ENCODE peak calls at places on chromosome 9, in eight cellular contexts. T is BE2C, B is brain microvascular endothelial cell, E is GM12865, I is cardiac muscle cell, Q is fibroblast of mammary gland, S is endothelial cell of umbilical vein, J is AG09309. K is an unnamed sample.

GRCh38 chr9:120774719-120775118 is 18.5 kb downstream of the FBXW2 start:
- DNase-seq in T (no peak), B (no peak), E (no peak), I (no peak), Q (no peak), S (no peak), J (no peak), K (no peak)

GRCh38 chr9:128254855-128255759 is 20.7 kb downstream of the GOLGA2 start:
- DNase-seq in T (peak), B (peak), E (peak), I (peak), Q (peak), S (peak), J (no peak), K (no peak)

GRCh38 chr9:37976714-37977477 is 73.0 kb upstream of the SLC25A51 start:
- DNase-seq in T (no peak), B (peak), E (no peak), I (peak), Q (peak), S (no peak), J (peak), K (no peak)

GRCh38 chr9:16811987-16812685 is 58.3 kb downstream of the BNC2 start:
- DNase-seq in T (no peak), B (no peak), E (no peak), I (no peak), Q (no peak), S (no peak), J (no peak), K (no peak)

GRCh38 chr9:71333311-71333710 is 211.9 kb upstream of the TRPM3 start:
- DNase-seq in T (no peak), B (no peak), E (no peak), I (no peak), Q (no peak), S (no peak), J (no peak), K (no peak)

GRCh38 chr9:114913217-114913616 is 17.2 kb downstream of the TNFSF8 start:
- DNase-seq in T (no peak), B (no peak), E (no peak), I (no peak), Q (no peak), S (no peak), J (no peak), K (no peak)

GRCh38 chr9:110446171-110446570 is 108.5 kb upstream of the TXNDC8 start:
- DNase-seq in T (no peak), B (no peak), E (no peak), I (no peak), Q (peak), S (no peak), J (no peak), K (no peak)

GRCh38 chr9:100465270-100465669 is 7.7 kb upstream of the TMEFF1 start:
- DNase-seq in T (no peak), B (no peak), E (no peak), I (no peak), Q (no peak), S (no peak), J (no peak), K (no peak)

GRCh38 chr9:134065720-134066419 is 2.0 kb downstream of the BRD3 start:
- DNase-seq in T (no peak), B (peak), E (peak), I (peak), Q (peak), S (peak), J (peak), K (no peak)

GRCh38 chr9:61670616-61671015 is 480.8 kb downstream of the SPATA31A7 start:
- DNase-seq in T (no peak), B (no peak), E (no peak), I (no peak), Q (no peak), S (no peak), J (no peak), K (no peak)

GRCh38 chr9:109903515-109904138 is 123.6 kb downstream of the PALM2AKAP2 start:
- DNase-seq in T (peak), B (peak), E (peak), I (peak), Q (peak), S (peak), J (peak), K (no peak)

GRCh38 chr9:106712279-106712678 is 150.7 kb upstream of the ZNF462 start:
- DNase-seq in T (no peak), B (no peak), E (no peak), I (no peak), Q (no peak), S (no peak), J (no peak), K (no peak)

GRCh38 chr9:33202552-33203300 is 35.6 kb upstream of the B4GALT1 start:
- DNase-seq in T (no peak), B (peak), E (peak), I (peak), Q (peak), S (no peak), J (no peak), K (no peak)

GRCh38 chr9:105062222-105062850 is 134.4 kb upstream of the ABCA1 start:
- DNase-seq in T (no peak), B (no peak), E (no peak), I (no peak), Q (no peak), S (no peak), J (no peak), K (no peak)

GRCh38 chr9:70410368-70410767 is 4.1 kb downstream of the KLF9 start:
- DNase-seq in T (no peak), B (no peak), E (no peak), I (peak), Q (peak), S (peak), J (no peak), K (no peak)

GRCh38 chr9:76799481-76799880 is 35.2 kb downstream of the PCA3 start:
- DNase-seq in T (no peak), B (no peak), E (no peak), I (no peak), Q (no peak), S (no peak), J (no peak), K (no peak)

GRCh38 chr9:116271991-116272390 is 118.4 kb downstream of the PAPPA start:
- DNase-seq in T (no peak), B (no peak), E (no peak), I (no peak), Q (no peak), S (no peak), J (no peak), K (no peak)

GRCh38 chr9:88398016-88398415 is 9.8 kb downstream of the SPIN1 start:
- DNase-seq in T (no peak), B (no peak), E (no peak), I (no peak), Q (no peak), S (no peak), J (no peak), K (no peak)

GRCh38 chr9:90698874-90699440 is 56.3 kb upstream of the DIRAS2 start:
- DNase-seq in T (no peak), B (no peak), E (no peak), I (no peak), Q (no peak), S (no peak), J (no peak), K (no peak)

GRCh38 chr9:88236531-88237453 is 98.5 kb upstream of the SPATA31C2 start:
- DNase-seq in T (no peak), B (no peak), E (no peak), I (peak), Q (peak), S (no peak), J (no peak), K (no peak)

GRCh38 chr9:129340427-129341196 is 162.6 kb upstream of the IER5L start:
- DNase-seq in T (no peak), B (no peak), E (no peak), I (peak), Q (no peak), S (no peak), J (no peak), K (no peak)
- TF ChIP-seq CTCF in T (no peak), B (no peak), E (no peak), I (no peak), Q (no peak), S (no peak), J (no peak), K (no peak)

GRCh38 chr9:68685770-68686169 is 19.3 kb upstream of the PIP5K1B start:
- DNase-seq in T (peak), B (no peak), E (peak), I (peak), Q (no peak), S (peak), J (no peak), K (no peak)
- TF ChIP-seq CTCF in T (peak), B (no peak), E (peak), I (peak), Q (peak), S (peak), J (peak), K (peak)

GRCh38 chr9:131566158-131566557 is 20.8 kb downstream of the PRRT1B start:
- DNase-seq in T (no peak), B (no peak), E (no peak), I (no peak), Q (no peak), S (no peak), J (no peak), K (no peak)
- TF ChIP-seq CTCF in T (no peak), B (no peak), E (no peak), I (no peak), Q (no peak), S (no peak), J (no peak), K (no peak)

DNA sequence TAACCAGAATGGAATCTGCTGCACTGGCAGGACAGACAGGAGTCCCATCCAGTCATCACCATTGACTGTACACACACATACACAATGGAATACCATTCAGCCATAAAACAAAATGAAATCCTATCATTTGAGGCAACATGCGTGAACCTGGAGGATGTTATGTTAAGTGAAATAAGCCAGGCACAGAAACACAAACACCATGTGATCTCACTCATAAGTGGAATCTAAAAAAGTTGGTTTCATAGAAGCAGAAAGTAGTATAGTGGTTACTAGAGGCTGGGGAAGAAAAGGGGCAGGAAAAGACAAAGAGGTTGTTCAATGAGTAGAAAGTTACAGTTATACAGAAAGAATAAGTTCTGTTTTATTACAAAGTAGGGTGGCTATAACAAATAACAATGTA is 884.0 kb upstream of the ACO1 start:
- DNase-seq in T (no peak), B (no peak), E (peak), I (no peak), Q (no peak), S (no peak), J (no peak), K (no peak)
- TF ChIP-seq CTCF in T (no peak), B (no peak), E (no peak), I (no peak), Q (no peak), S (no peak), J (no peak), K (no peak)